ENCODE peak calls at places on chromosome 10, in five cellular contexts. One of them, this sample, is unnamed.

GRCh38 chr10:28314211-28314610 is 11.3 kb upstream of the MPP7 start:
- DNase-seq in ovary: no peak
- DNase-seq in activated naive CD8-positive, alpha-beta T cell treated with anti-CD3 and anti-CD28 coated beads, Interleukin-2, amount 50 U/mL, for 24 hours: no peak
- DNase-seq in GM23248: no peak
- DNase-seq in stimulated activated CD4-positive, alpha-beta T cell treated with anti-CD3 and anti-CD28 coated beads, Interleukin-15, amount 100 ng/mL, for 24 hours: no peak
- DNase-seq in this sample: no peak

GRCh38 chr10:48364659-48365405 is 58.4 kb downstream of the MAPK8 start:
- DNase-seq in stimulated activated CD4-positive, alpha-beta T cell treated with anti-CD3 and anti-CD28 coated beads, Interleukin-15, amount 100 ng/mL, for 24 hours: no peak
- DNase-seq in GM23248: peak; percentile 80
- DNase-seq in activated naive CD8-positive, alpha-beta T cell treated with anti-CD3 and anti-CD28 coated beads, Interleukin-2, amount 50 U/mL, for 24 hours: no peak
- DNase-seq in ovary: no peak
- DNase-seq in this sample: no peak

GRCh38 chr10:86642021-86642420 is 12.3 kb upstream of the OPN4 start:
- DNase-seq in activated naive CD8-positive, alpha-beta T cell treated with anti-CD3 and anti-CD28 coated beads, Interleukin-2, amount 50 U/mL, for 24 hours: no peak
- DNase-seq in ovary: no peak
- DNase-seq in GM23248: no peak
- DNase-seq in stimulated activated CD4-positive, alpha-beta T cell treated with anti-CD3 and anti-CD28 coated beads, Interleukin-15, amount 100 ng/mL, for 24 hours: no peak
- DNase-seq in this sample: no peak

GRCh38 chr10:61836233-61836887 is 65.1 kb upstream of the ARID5B start:
- DNase-seq in activated naive CD8-positive, alpha-beta T cell treated with anti-CD3 and anti-CD28 coated beads, Interleukin-2, amount 50 U/mL, for 24 hours: no peak
- DNase-seq in ovary: no peak
- DNase-seq in GM23248: peak; percentile 37
- DNase-seq in stimulated activated CD4-positive, alpha-beta T cell treated with anti-CD3 and anti-CD28 coated beads, Interleukin-15, amount 100 ng/mL, for 24 hours: no peak
- DNase-seq in this sample: no peak

GRCh38 chr10:131252586-131253276 is 58.8 kb downstream of the TCERG1L start:
- DNase-seq in ovary: no peak
- DNase-seq in activated naive CD8-positive, alpha-beta T cell treated with anti-CD3 and anti-CD28 coated beads, Interleukin-2, amount 50 U/mL, for 24 hours: no peak
- DNase-seq in stimulated activated CD4-positive, alpha-beta T cell treated with anti-CD3 and anti-CD28 coated beads, Interleukin-15, amount 100 ng/mL, for 24 hours: no peak
- DNase-seq in GM23248: no peak
- DNase-seq in this sample: no peak

GRCh38 chr10:43252166-43252784 is 14.6 kb downstream of the RASGEF1A start:
- DNase-seq in stimulated activated CD4-positive, alpha-beta T cell treated with anti-CD3 and anti-CD28 coated beads, Interleukin-15, amount 100 ng/mL, for 24 hours: no peak
- DNase-seq in activated naive CD8-positive, alpha-beta T cell treated with anti-CD3 and anti-CD28 coated beads, Interleukin-2, amount 50 U/mL, for 24 hours: no peak
- DNase-seq in ovary: peak; percentile 15
- DNase-seq in GM23248: no peak
- DNase-seq in this sample: no peak

GRCh38 chr10:120607016-120607709 is 150.1 kb downstream of the PLPP4 start:
- DNase-seq in ovary: no peak
- DNase-seq in GM23248: peak; percentile 93
- DNase-seq in stimulated activated CD4-positive, alpha-beta T cell treated with anti-CD3 and anti-CD28 coated beads, Interleukin-15, amount 100 ng/mL, for 24 hours: no peak
- DNase-seq in activated naive CD8-positive, alpha-beta T cell treated with anti-CD3 and anti-CD28 coated beads, Interleukin-2, amount 50 U/mL, for 24 hours: no peak
- DNase-seq in this sample: no peak

GRCh38 chr10:79149662-79150443 is 81.1 kb downstream of the ZMIZ1 start:
- DNase-seq in ovary: peak; percentile 80
- DNase-seq in GM23248: peak; percentile 96
- DNase-seq in activated naive CD8-positive, alpha-beta T cell treated with anti-CD3 and anti-CD28 coated beads, Interleukin-2, amount 50 U/mL, for 24 hours: peak; percentile 59
- DNase-seq in stimulated activated CD4-positive, alpha-beta T cell treated with anti-CD3 and anti-CD28 coated beads, Interleukin-15, amount 100 ng/mL, for 24 hours: peak; percentile 60
- DNase-seq in this sample: peak; percentile 61

GRCh38 chr10:133328358-133329343 is 8.0 kb downstream of the CALY start:
- DNase-seq in ovary: no peak
- DNase-seq in GM23248: no peak
- DNase-seq in stimulated activated CD4-positive, alpha-beta T cell treated with anti-CD3 and anti-CD28 coated beads, Interleukin-15, amount 100 ng/mL, for 24 hours: no peak
- DNase-seq in activated naive CD8-positive, alpha-beta T cell treated with anti-CD3 and anti-CD28 coated beads, Interleukin-2, amount 50 U/mL, for 24 hours: no peak
- DNase-seq in this sample: no peak

GRCh38 chr10:121648493-121648892 is 50.2 kb upstream of the FGFR2 start:
- DNase-seq in ovary: no peak
- DNase-seq in GM23248: no peak
- DNase-seq in activated naive CD8-positive, alpha-beta T cell treated with anti-CD3 and anti-CD28 coated beads, Interleukin-2, amount 50 U/mL, for 24 hours: no peak
- DNase-seq in stimulated activated CD4-positive, alpha-beta T cell treated with anti-CD3 and anti-CD28 coated beads, Interleukin-15, amount 100 ng/mL, for 24 hours: no peak
- DNase-seq in this sample: no peak

GRCh38 chr10:1229116-1229515 is 172.9 kb downstream of the WDR37 start:
- DNase-seq in ovary: no peak
- DNase-seq in stimulated activated CD4-positive, alpha-beta T cell treated with anti-CD3 and anti-CD28 coated beads, Interleukin-15, amount 100 ng/mL, for 24 hours: no peak
- DNase-seq in activated naive CD8-positive, alpha-beta T cell treated with anti-CD3 and anti-CD28 coated beads, Interleukin-2, amount 50 U/mL, for 24 hours: no peak
- DNase-seq in GM23248: no peak
- DNase-seq in this sample: no peak